ENCODE peak calls at places on chromosomes 5 and 9, in eight cellular contexts. P is brain microvascular endothelial cell; W is stimulated activated CD4-positive, alpha-beta T cell treated with anti-CD3 and anti-CD28 coated beads, TNF-alpha, amount 100 ng/mL, for 48 hours; Y is left ventricle myocardium superior; G is effector memory CD4-positive, alpha-beta T cell; L is H9; I is NCI-H748 treated with DMSO at 0.1 percent for 48 hours; J is AG08396. D is an unnamed sample.

GRCh38 chr5:68932830-68933434 is 160.9 kb upstream of the SLC30A5 start:
- DNase-seq in W (no peak), I (no peak), J (no peak), G (no peak), P (no peak), L (no peak), Y (no peak), D (peak)

GRCh38 chr5:91162534-91163381 is 220.4 kb downstream of the ARRDC3 start:
- DNase-seq in J (peak), L (no peak), G (peak), Y (peak), P (peak), I (peak), W (peak), D (peak)

GRCh38 chr9:69295872-69296562 is 29.0 kb upstream of the ENTREP1 start:
- DNase-seq in Y (no peak), I (no peak), P (no peak), L (no peak), J (no peak), W (no peak), G (no peak), D (no peak)

GRCh38 chr9:130235558-130236435 is 29.8 kb upstream of the HMCN2 start:
- DNase-seq in P (peak), L (peak), I (peak), G (peak), W (peak), Y (peak), J (peak), D (peak)

GRCh38 chr5:175516933-175517823 is 38.8 kb downstream of the SFXN1 start:
- DNase-seq in L (no peak), Y (no peak), G (no peak), W (no peak), P (no peak), J (no peak), I (no peak), D (no peak)

GRCh38 chr9:16069671-16070586 is 517.1 kb downstream of the CCDC171 start:
- DNase-seq in J (no peak), I (no peak), G (no peak), Y (no peak), L (no peak), W (no peak), P (peak), D (no peak)

GRCh38 chr5:145178667-145179523 is 656.2 kb downstream of the PRELID2 start:
- DNase-seq in G (no peak), J (no peak), W (no peak), P (no peak), I (no peak), Y (no peak), L (no peak), D (no peak)

GRCh38 chr5:73918791-73919221 is 292.8 kb downstream of the ARHGEF28 start:
- DNase-seq in I (no peak), Y (peak), L (no peak), J (peak), P (peak), W (no peak), G (no peak), D (no peak)

GRCh38 chr5:79641414-79641813 is 29.2 kb downstream of the TENT2 start:
- DNase-seq in J (no peak), G (no peak), L (no peak), P (no peak), W (no peak), Y (no peak), I (no peak), D (no peak)

GRCh38 chr9:86600291-86600690 is 246.1 kb upstream of the TUT7 start:
- DNase-seq in G (no peak), I (no peak), L (no peak), J (no peak), P (no peak), W (no peak), Y (no peak), D (no peak)

GRCh38 chr9:114141553-114142548 is 13.5 kb upstream of the COL27A1 start:
- DNase-seq in L (no peak), W (no peak), I (no peak), Y (peak), J (no peak), G (no peak), P (no peak), D (no peak)

GRCh38 chr5:9104576-9105339 is 441.1 kb downstream of the SEMA5A start:
- DNase-seq in J (no peak), G (no peak), Y (no peak), W (no peak), L (no peak), I (no peak), P (peak), D (no peak)

GRCh38 chr5:121841900-121842299 is 9.8 kb upstream of the FTMT start:
- DNase-seq in G (no peak), I (no peak), W (no peak), Y (no peak), P (peak), J (no peak), L (no peak), D (no peak)

GRCh38 chr5:131973981-131974380 is 28.5 kb upstream of the MEIKIN start:
- DNase-seq in L (no peak), P (no peak), Y (no peak), W (no peak), I (no peak), G (no peak), J (no peak), D (no peak)

GRCh38 chr9:118929317-118929716 is 439.9 kb downstream of the BRINP1 start:
- DNase-seq in G (no peak), P (no peak), Y (no peak), L (no peak), I (no peak), J (peak), W (no peak), D (no peak)

GRCh38 chr9:133955821-133956411 is 36.2 kb downstream of the VAV2 start:
- DNase-seq in W (no peak), P (no peak), Y (peak), I (no peak), G (no peak), J (peak), L (peak), D (peak)

GRCh38 chr5:179890751-179891682 is 16.7 kb downstream of the TBC1D9B start:
- DNase-seq in I (no peak), J (no peak), P (no peak), W (no peak), G (no peak), Y (no peak), L (no peak), D (no peak)

D was measured in central memory CD4-positive, alpha-beta T cell.